ENCODE peak calls at places on chromosomes 12 and 14, in six cellular contexts. One of them, this sample, is unnamed.

GRCh38 chr14:101071493-101071891 is 168.0 kb upstream of the RTL1 start:
- DNase-seq in HepG2: no peak
- DNase-seq in uterus: peak; percentile 9
- DNase-seq in AG10803: no peak
- DNase-seq in dorsolateral prefrontal cortex: no peak
- DNase-seq in A549: no peak
- DNase-seq in this sample: no peak

GRCh38 chr14:97442363-97442762 is 645.2 kb downstream of the VRK1 start:
- DNase-seq in A549: no peak
- DNase-seq in AG10803: no peak
- DNase-seq in HepG2: no peak
- DNase-seq in uterus: no peak
- DNase-seq in dorsolateral prefrontal cortex: no peak
- DNase-seq in this sample: no peak

GRCh38 chr14:94505206-94505605 is 4.1 kb downstream of the SERPINA12 start:
- DNase-seq in dorsolateral prefrontal cortex: no peak
- DNase-seq in A549: no peak
- DNase-seq in HepG2: no peak
- DNase-seq in AG10803: no peak
- DNase-seq in uterus: no peak
- DNase-seq in this sample: no peak

GRCh38 chr12:31620311-31620710 is 29.4 kb upstream of the DENND5B start:
- DNase-seq in A549: peak; percentile 12
- DNase-seq in HepG2: peak; percentile 76
- DNase-seq in AG10803: peak; percentile 25
- DNase-seq in uterus: no peak
- DNase-seq in dorsolateral prefrontal cortex: no peak
- DNase-seq in this sample: no peak

GRCh38 chr12:104263580-104264358 is 39.8 kb upstream of the EID3 start:
- DNase-seq in A549: no peak
- DNase-seq in HepG2: no peak
- DNase-seq in uterus: no peak
- DNase-seq in AG10803: peak; percentile 95
- DNase-seq in dorsolateral prefrontal cortex: no peak
- DNase-seq in this sample: no peak

GRCh38 chr12:60760965-60761364 is 1165.1 kb downstream of the SLC16A7 start:
- DNase-seq in dorsolateral prefrontal cortex: no peak
- DNase-seq in HepG2: no peak
- DNase-seq in AG10803: no peak
- DNase-seq in uterus: no peak
- DNase-seq in A549: no peak
- DNase-seq in this sample: no peak

GRCh38 chr12:62647586-62647985 is 181.0 kb downstream of the MON2 start:
- DNase-seq in HepG2: no peak
- DNase-seq in AG10803: peak; percentile 46
- DNase-seq in A549: no peak
- DNase-seq in uterus: peak; percentile 55
- DNase-seq in dorsolateral prefrontal cortex: no peak
- DNase-seq in this sample: no peak

GRCh38 chr12:110791589-110791988 is 48.9 kb upstream of the PPP1CC start:
- DNase-seq in A549: no peak
- DNase-seq in uterus: no peak
- DNase-seq in dorsolateral prefrontal cortex: no peak
- DNase-seq in HepG2: no peak
- DNase-seq in AG10803: no peak
- DNase-seq in this sample: peak; percentile 43

GRCh38 chr14:101362529-101363260 is 198.6 kb upstream of the DIO3 start:
- DNase-seq in uterus: no peak
- DNase-seq in dorsolateral prefrontal cortex: no peak
- DNase-seq in A549: no peak
- DNase-seq in HepG2: no peak
- DNase-seq in AG10803: no peak
- DNase-seq in this sample: no peak

GRCh38 chr12:68304626-68305025 is 27.5 kb downstream of the MDM1 start:
- DNase-seq in dorsolateral prefrontal cortex: no peak
- DNase-seq in uterus: no peak
- DNase-seq in A549: no peak
- DNase-seq in AG10803: no peak
- DNase-seq in HepG2: no peak
- DNase-seq in this sample: no peak

GRCh38 chr12:76506149-76506548 is 53.4 kb downstream of the OSBPL8 start:
- DNase-seq in dorsolateral prefrontal cortex: no peak
- DNase-seq in A549: no peak
- DNase-seq in uterus: no peak
- DNase-seq in AG10803: no peak
- DNase-seq in HepG2: no peak
- DNase-seq in this sample: no peak

GRCh38 chr14:99028041-99028440 is 244.0 kb downstream of the BCL11B start:
- DNase-seq in AG10803: no peak
- DNase-seq in dorsolateral prefrontal cortex: no peak
- DNase-seq in A549: no peak
- DNase-seq in HepG2: no peak
- DNase-seq in uterus: no peak
- DNase-seq in this sample: no peak

GRCh38 chr12:57842342-57843294 is 3.9 kb downstream of the CTDSP2 start:
- DNase-seq in uterus: no peak
- DNase-seq in HepG2: no peak
- DNase-seq in dorsolateral prefrontal cortex: no peak
- DNase-seq in AG10803: no peak
- DNase-seq in A549: no peak
- DNase-seq in this sample: no peak

GRCh38 chr14:37165794-37166193 is 6.6 kb downstream of the SLC25A21 start:
- DNase-seq in AG10803: no peak
- DNase-seq in dorsolateral prefrontal cortex: no peak
- DNase-seq in uterus: no peak
- DNase-seq in HepG2: no peak
- DNase-seq in A549: no peak
- DNase-seq in this sample: no peak

GRCh38 chr14:37170237-37170636 is 2.2 kb downstream of the SLC25A21 start:
- DNase-seq in A549: no peak
- DNase-seq in HepG2: no peak
- DNase-seq in AG10803: no peak
- DNase-seq in uterus: no peak
- DNase-seq in dorsolateral prefrontal cortex: no peak
- DNase-seq in this sample: no peak

GRCh38 chr14:37168721-37169120 is 3.7 kb downstream of the SLC25A21 start:
- DNase-seq in A549: no peak
- DNase-seq in uterus: no peak
- DNase-seq in HepG2: no peak
- DNase-seq in AG10803: no peak
- DNase-seq in dorsolateral prefrontal cortex: no peak
- DNase-seq in this sample: no peak

GRCh38 chr14:37170993-37171392 is 1.4 kb downstream of the SLC25A21 start:
- DNase-seq in AG10803: no peak
- DNase-seq in dorsolateral prefrontal cortex: no peak
- DNase-seq in HepG2: no peak
- DNase-seq in uterus: no peak
- DNase-seq in A549: no peak
- DNase-seq in this sample: no peak

DNA sequence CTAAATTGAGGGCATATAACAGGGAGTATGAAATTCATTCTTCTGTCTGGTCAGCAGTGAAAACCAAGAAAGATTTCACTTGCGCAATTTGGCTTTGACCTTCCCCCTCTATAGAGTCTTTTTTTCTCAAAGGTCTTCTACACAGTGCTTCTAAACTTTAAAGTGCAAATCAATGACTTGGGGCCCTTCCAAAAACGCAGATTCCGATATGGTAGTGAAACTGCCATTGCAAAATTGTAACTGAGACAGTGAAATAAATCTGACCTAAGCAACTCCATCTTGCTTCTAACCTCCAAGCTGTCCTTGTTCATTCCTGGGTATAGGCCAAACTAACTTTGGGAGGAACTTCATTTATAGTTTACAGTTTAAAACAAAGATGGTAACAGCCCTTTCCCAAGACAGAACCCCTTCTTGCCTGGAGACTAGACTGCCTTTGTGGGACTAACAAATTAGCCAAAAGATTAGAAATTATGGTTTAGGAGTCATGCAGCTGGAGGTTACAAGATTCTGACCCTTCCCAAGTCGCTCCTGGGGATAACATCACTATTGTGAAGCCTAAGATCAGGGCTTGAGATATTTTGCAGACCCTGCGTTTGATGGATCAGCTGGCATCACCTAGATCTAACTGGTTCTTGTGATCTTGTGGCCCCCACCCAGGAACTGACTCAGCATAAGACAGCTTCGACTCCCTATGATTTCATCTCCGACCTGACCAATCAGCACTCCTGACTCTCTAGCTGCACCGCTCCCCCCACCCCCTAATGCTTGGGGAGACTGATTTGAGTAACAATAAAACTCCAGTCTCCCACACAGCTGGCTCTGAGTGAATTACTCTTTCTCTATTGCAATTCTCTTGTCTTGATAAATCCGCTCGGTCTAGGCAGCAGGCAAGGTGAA is 5.0 kb downstream of the SLC25A21 start:
- DNase-seq in dorsolateral prefrontal cortex: no peak
- DNase-seq in AG10803: no peak
- DNase-seq in HepG2: no peak
- DNase-seq in A549: no peak
- DNase-seq in uterus: no peak
- DNase-seq in this sample: no peak
- H3K4me3 ChIP-seq in dorsolateral prefrontal cortex: no peak overlapping the region
- H3K4me3 ChIP-seq in AG10803: no peak overlapping the region
- H3K4me3 ChIP-seq in HepG2: no peak overlapping the region
- H3K4me3 ChIP-seq in A549: no peak overlapping the region
- H3K4me3 ChIP-seq in uterus: no peak overlapping the region
- H3K4me3 ChIP-seq in this sample: no peak overlapping the region

DNA sequence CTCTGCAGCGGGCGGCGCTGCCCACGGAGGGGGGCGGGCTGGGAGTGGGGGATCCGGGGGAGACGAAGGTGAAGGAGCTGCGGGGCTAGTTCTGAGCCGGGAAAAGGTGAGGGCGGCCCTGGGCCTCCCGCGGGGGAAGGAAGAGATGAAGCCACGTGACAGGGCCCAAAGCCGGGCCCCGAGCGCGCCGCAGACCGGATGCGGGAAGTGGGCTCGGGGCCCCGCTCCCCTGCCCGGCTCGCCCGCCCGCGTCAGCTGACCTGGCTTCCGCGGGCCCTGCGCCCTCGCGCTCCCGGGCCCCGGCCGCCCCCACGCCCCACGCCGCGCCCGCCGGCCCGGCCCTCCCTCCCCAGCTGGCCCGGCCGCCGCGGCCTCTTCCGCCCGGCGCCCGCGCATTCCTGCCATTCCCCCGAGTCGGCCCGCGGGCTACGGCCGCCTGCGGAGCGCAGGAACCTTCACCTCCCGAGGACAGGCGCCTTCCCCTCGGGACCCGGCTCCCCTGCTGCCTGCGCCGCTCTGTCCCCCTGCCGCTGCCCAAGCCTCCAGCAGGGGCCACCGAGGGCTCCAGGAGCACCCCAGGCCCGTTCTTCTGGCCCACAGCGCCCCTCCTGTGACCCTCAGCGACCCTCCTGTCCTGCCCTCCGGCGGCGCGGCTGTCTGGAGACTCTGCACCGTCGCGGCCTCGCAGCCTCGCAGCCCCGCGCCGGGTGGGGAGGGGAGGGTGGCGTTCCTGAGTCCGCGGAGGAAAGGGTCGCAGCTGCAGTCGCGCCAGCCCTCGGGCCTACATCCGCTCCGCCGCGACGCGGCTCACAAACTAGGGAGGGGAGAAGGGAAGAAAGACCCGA is 20.4 kb downstream of the NINJ2 start:
- DNase-seq in dorsolateral prefrontal cortex: peak; percentile 69
- DNase-seq in AG10803: peak; percentile 75
- DNase-seq in HepG2: no peak
- DNase-seq in uterus: peak; percentile 74
- DNase-seq in A549: peak; percentile 82
- DNase-seq in this sample: no peak
- TF ChIP-seq CTCF in dorsolateral prefrontal cortex: peak; percentile 10
- TF ChIP-seq CTCF in AG10803: no peak
- TF ChIP-seq CTCF in HepG2: no peak
- TF ChIP-seq CTCF in uterus: no peak
- TF ChIP-seq CTCF in A549: peak; percentile 24
- TF ChIP-seq CTCF in this sample: peak; percentile 41

GRCh38 chr14:61645247-61645646 is 50.1 kb upstream of the HIF1A start:
- DNase-seq in AG10803: no peak
- DNase-seq in HepG2: no peak
- DNase-seq in A549: no peak
- DNase-seq in dorsolateral prefrontal cortex: no peak
- DNase-seq in uterus: no peak
- DNase-seq in this sample: no peak

GRCh38 chr14:61644185-61644584 is 51.1 kb upstream of the HIF1A start:
- DNase-seq in A549: no peak
- DNase-seq in AG10803: no peak
- DNase-seq in uterus: no peak
- DNase-seq in dorsolateral prefrontal cortex: no peak
- DNase-seq in HepG2: no peak
- DNase-seq in this sample: no peak

GRCh38 chr14:61643546-61643945 is 51.8 kb upstream of the HIF1A start:
- DNase-seq in AG10803: peak; percentile 84
- DNase-seq in dorsolateral prefrontal cortex: no peak
- DNase-seq in HepG2: no peak
- DNase-seq in A549: no peak
- DNase-seq in uterus: no peak
- DNase-seq in this sample: no peak

GRCh38 chr14:61646366-61647101 is 48.8 kb upstream of the HIF1A start:
- DNase-seq in AG10803: no peak
- DNase-seq in HepG2: no peak
- DNase-seq in A549: no peak
- DNase-seq in uterus: no peak
- DNase-seq in dorsolateral prefrontal cortex: no peak
- DNase-seq in this sample: no peak

DNA sequence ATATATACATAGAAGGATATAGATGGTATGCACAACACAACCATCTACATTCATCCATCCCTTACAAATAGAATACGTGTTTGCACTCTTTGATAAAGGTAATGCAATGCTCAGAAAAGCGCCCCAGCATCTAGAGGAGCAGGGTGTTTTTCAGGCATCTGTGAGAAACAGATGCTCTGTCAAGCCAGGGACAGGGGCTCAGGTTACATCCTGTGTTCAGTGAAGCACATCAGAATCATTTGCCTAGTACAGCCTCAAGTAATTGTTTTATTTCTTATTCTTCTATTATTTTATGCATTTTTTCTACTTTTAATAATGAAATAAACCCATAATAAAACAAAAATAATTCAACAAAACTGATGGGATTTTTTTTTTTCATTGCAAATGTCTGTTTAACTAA is 50.5 kb upstream of the HIF1A start:
- DNase-seq in AG10803: no peak
- DNase-seq in uterus: no peak
- DNase-seq in HepG2: no peak
- DNase-seq in A549: no peak
- DNase-seq in dorsolateral prefrontal cortex: no peak
- DNase-seq in this sample: no peak
- H3K4me3 ChIP-seq in AG10803: no peak overlapping the region
- H3K4me3 ChIP-seq in uterus: no peak overlapping the region
- H3K4me3 ChIP-seq in HepG2: no peak overlapping the region
- H3K4me3 ChIP-seq in A549: no peak overlapping the region
- H3K4me3 ChIP-seq in dorsolateral prefrontal cortex: no peak overlapping the region
- H3K4me3 ChIP-seq in this sample: no peak overlapping the region

DNA sequence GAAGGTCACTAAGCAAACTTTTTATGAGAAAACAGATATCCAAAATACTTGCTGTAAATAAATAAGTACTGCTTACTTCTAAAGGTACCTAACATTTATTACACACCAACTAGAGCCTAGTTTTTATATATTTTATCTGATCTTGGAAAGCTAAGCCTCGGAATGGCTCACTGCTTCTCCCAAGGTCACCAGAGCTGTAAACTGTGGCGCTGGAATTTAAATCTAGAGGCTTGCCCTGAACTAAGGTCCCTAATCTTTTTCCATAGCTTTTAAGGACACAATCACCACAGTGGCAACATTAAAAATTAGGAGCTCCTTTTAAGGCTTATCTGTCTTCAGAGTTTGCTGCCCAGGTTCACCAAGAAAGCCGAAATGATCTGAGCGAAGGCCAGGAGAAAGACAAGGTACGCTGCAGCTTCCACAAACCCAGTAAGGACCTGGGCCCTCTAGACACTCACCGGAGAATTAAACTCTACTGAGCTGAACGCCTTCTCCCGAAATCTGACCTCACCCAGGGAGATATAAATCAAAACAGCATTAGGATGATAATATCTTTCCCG is 613 bp downstream of the CCNB1IP1 start:
- DNase-seq in dorsolateral prefrontal cortex: no peak
- DNase-seq in HepG2: peak; percentile 42
- DNase-seq in AG10803: peak; percentile 9
- DNase-seq in uterus: no peak
- DNase-seq in A549: no peak
- DNase-seq in this sample: no peak
- TF ChIP-seq CTCF in dorsolateral prefrontal cortex: no peak
- TF ChIP-seq CTCF in HepG2: no peak
- TF ChIP-seq CTCF in AG10803: no peak
- TF ChIP-seq CTCF in uterus: no peak
- TF ChIP-seq CTCF in A549: no peak
- TF ChIP-seq CTCF in this sample: no peak